ENCODE peak calls at places on chromosome 3, in ten cellular contexts. K is activated gamma-delta T cell treated with Interleukin-2 at 50 U/mL for 16 hours; A is pons; V is non-pigmented ciliary epithelial cell; H is hypothalamus; L is GM04504; Q is mucosa of descending colon; Y is ovary; Z is stimulated activated CD4-positive, alpha-beta T cell treated with anti-CD3 and anti-CD28 coated beads, Interleukin-15, amount 100 ng/mL, for 24 hours; B is choroid plexus epithelial cell. M is an unnamed sample.

GRCh38 chr3:56783644-56784451 is 17.9 kb downstream of the ARHGEF3 start:
- DNase-seq in K (peak), A (peak), V (peak), H (no peak), L (no peak), Q (no peak), Y (no peak), Z (peak), B (peak), M (peak)

GRCh38 chr3:61736506-61736905 is 175.1 kb downstream of the PTPRG start:
- DNase-seq in K (no peak), A (no peak), V (no peak), H (no peak), L (no peak), Q (no peak), Y (no peak), Z (no peak), B (no peak), M (no peak)

GRCh38 chr3:129577356-129577755 is 29.1 kb downstream of the PLXND1 start:
- DNase-seq in K (no peak), A (no peak), V (no peak), H (peak), L (no peak), Q (peak), Y (no peak), Z (no peak), B (no peak), M (no peak)

GRCh38 chr3:163878396-163878795 is 1199.9 kb downstream of the SI start:
- DNase-seq in K (no peak), A (no peak), V (no peak), H (no peak), L (no peak), Q (no peak), Y (no peak), Z (no peak), B (no peak), M (no peak)

GRCh38 chr3:129121016-129121791 is 400 bp downstream of the RAB43 start:
- DNase-seq in K (peak), A (no peak), V (no peak), H (no peak), L (peak), Q (no peak), Y (peak), Z (no peak), B (peak), M (no peak)

GRCh38 chr3:89504432-89504831 is 397.0 kb downstream of the EPHA3 start:
- DNase-seq in K (no peak), A (no peak), V (no peak), H (no peak), L (no peak), Q (no peak), Y (no peak), Z (no peak), B (no peak), M (no peak)

GRCh38 chr3:73080201-73080966 is 18.9 kb downstream of the EBLN2 start:
- DNase-seq in K (no peak), A (no peak), V (no peak), H (no peak), L (no peak), Q (no peak), Y (no peak), Z (peak), B (no peak), M (no peak)

GRCh38 chr3:191987951-191988350 is 527.0 kb downstream of the PYDC2 start:
- DNase-seq in K (no peak), A (no peak), V (no peak), H (no peak), L (no peak), Q (no peak), Y (no peak), Z (no peak), B (no peak), M (no peak)

GRCh38 chr3:17195192-17195611 is 310.4 kb downstream of the PLCL2 start:
- DNase-seq in K (no peak), A (peak), V (no peak), H (peak), L (no peak), Q (no peak), Y (no peak), Z (peak), B (peak), M (peak)

GRCh38 chr3:169865176-169865800 is 4.4 kb downstream of the LRRC31 start:
- DNase-seq in K (no peak), A (no peak), V (no peak), H (no peak), L (no peak), Q (no peak), Y (no peak), Z (peak), B (no peak), M (no peak)

GRCh38 chr3:102529452-102529851 is 94.6 kb downstream of the ZPLD1 start:
- DNase-seq in K (no peak), A (peak), V (no peak), H (no peak), L (no peak), Q (no peak), Y (peak), Z (no peak), B (peak), M (no peak)

GRCh38 chr3:184541886-184542562 is 19.6 kb upstream of the EPHB3 start:
- DNase-seq in K (no peak), A (no peak), V (no peak), H (no peak), L (no peak), Q (no peak), Y (no peak), Z (no peak), B (no peak), M (no peak)

GRCh38 chr3:157073810-157074209 is 86.1 kb downstream of the CCNL1 start:
- DNase-seq in K (no peak), A (peak), V (no peak), H (no peak), L (peak), Q (no peak), Y (no peak), Z (no peak), B (peak), M (peak)

GRCh38 chr3:119291062-119291700 is 3.0 kb upstream of the ARHGAP31 start:
- DNase-seq in K (no peak), A (no peak), V (no peak), H (no peak), L (no peak), Q (no peak), Y (no peak), Z (no peak), B (no peak), M (no peak)

GRCh38 chr3:64030741-64031140 is 7.4 kb upstream of the PSMD6 start:
- DNase-seq in K (peak), A (peak), V (no peak), H (peak), L (peak), Q (peak), Y (peak), Z (peak), B (peak), M (no peak)

GRCh38 chr3:49415931-49416601 is 3.8 kb downstream of the TCTA start:
- DNase-seq in K (peak), A (peak), V (no peak), H (no peak), L (no peak), Q (no peak), Y (no peak), Z (peak), B (peak), M (no peak)

GRCh38 chr3:40971191-40972168 is 227.8 kb upstream of the CTNNB1 start:
- DNase-seq in K (no peak), A (peak), V (peak), H (no peak), L (peak), Q (peak), Y (peak), Z (peak), B (peak), M (peak)

GRCh38 chr3:62125376-62125775 is 248.0 kb downstream of the FEZF2 start:
- DNase-seq in K (no peak), A (no peak), V (no peak), H (no peak), L (no peak), Q (no peak), Y (no peak), Z (no peak), B (no peak), M (no peak)

GRCh38 chr3:138437281-138437680 is 2.9 kb downstream of the ESYT3 start:
- DNase-seq in K (no peak), A (no peak), V (no peak), H (no peak), L (no peak), Q (no peak), Y (no peak), Z (no peak), B (no peak), M (no peak)

GRCh38 chr3:145882416-145882815 is 278.6 kb downstream of the PLOD2 start:
- DNase-seq in K (no peak), A (no peak), V (peak), H (no peak), L (no peak), Q (no peak), Y (no peak), Z (no peak), B (peak), M (peak)

GRCh38 chr3:126212250-126212628 is 31.9 kb upstream of the ALDH1L1 start:
- DNase-seq in K (no peak), A (no peak), V (no peak), H (no peak), L (no peak), Q (no peak), Y (no peak), Z (no peak), B (no peak), M (no peak)

GRCh38 chr3:193559100-193559499 is 4.4 kb upstream of the ATP13A4 start:
- DNase-seq in K (no peak), A (no peak), V (no peak), H (no peak), L (no peak), Q (no peak), Y (no peak), Z (no peak), B (no peak), M (no peak)

GRCh38 chr3:152331018-152331541 is 62.4 kb downstream of the MBNL1 start:
- DNase-seq in K (no peak), A (no peak), V (peak), H (no peak), L (no peak), Q (no peak), Y (no peak), Z (peak), B (peak), M (peak)

GRCh38 chr3:2029559-2029958 is 69.1 kb upstream of the CNTN4 start:
- DNase-seq in K (no peak), A (no peak), V (no peak), H (no peak), L (no peak), Q (no peak), Y (no peak), Z (no peak), B (no peak), M (no peak)

GRCh38 chr3:169323580-169324453 is 339.7 kb downstream of the MECOM start:
- DNase-seq in K (no peak), A (peak), V (peak), H (peak), L (no peak), Q (no peak), Y (no peak), Z (no peak), B (peak), M (no peak)

GRCh38 chr3:61333562-61333961 is 82.3 kb upstream of the FHIT start:
- DNase-seq in K (no peak), A (no peak), V (no peak), H (no peak), L (no peak), Q (no peak), Y (no peak), Z (no peak), B (no peak), M (no peak)

GRCh38 chr3:196202516-196202970 is 8.7 kb downstream of the ZDHHC19 start:
- DNase-seq in K (no peak), A (peak), V (no peak), H (peak), L (peak), Q (no peak), Y (peak), Z (no peak), B (peak), M (no peak)

GRCh38 chr3:123163146-123163545 is 38.6 kb upstream of the SEC22A start:
- DNase-seq in K (no peak), A (no peak), V (no peak), H (no peak), L (no peak), Q (no peak), Y (no peak), Z (no peak), B (no peak), M (no peak)

GRCh38 chr3:155416500-155417118 is 123.1 kb upstream of the STRIT1 start:
- DNase-seq in K (no peak), A (no peak), V (peak), H (no peak), L (peak), Q (no peak), Y (no peak), Z (no peak), B (peak), M (no peak)

GRCh38 chr3:66609660-66610547 is 109.1 kb upstream of the LRIG1 start:
- DNase-seq in K (no peak), A (peak), V (peak), H (peak), L (no peak), Q (peak), Y (no peak), Z (no peak), B (peak), M (peak)

GRCh38 chr3:188533172-188533571 is 379.2 kb downstream of the LPP start:
- DNase-seq in K (no peak), A (no peak), V (no peak), H (no peak), L (no peak), Q (no peak), Y (no peak), Z (no peak), B (no peak), M (no peak)

GRCh38 chr3:36677331-36678007 is 86.9 kb downstream of the DCLK3 start:
- DNase-seq in K (no peak), A (no peak), V (peak), H (no peak), L (peak), Q (no peak), Y (no peak), Z (no peak), B (peak), M (peak)

GRCh38 chr3:183584246-183584913 is 28.9 kb upstream of the KLHL6 start:
- DNase-seq in K (no peak), A (peak), V (no peak), H (peak), L (peak), Q (no peak), Y (peak), Z (no peak), B (peak), M (no peak)

GRCh38 chr3:131033480-131034080 is 6.9 kb downstream of the NEK11 start:
- DNase-seq in K (peak), A (peak), V (peak), H (no peak), L (no peak), Q (no peak), Y (no peak), Z (no peak), B (peak), M (no peak)